ENCODE peak calls at places on chromosome 18, in ten cellular contexts. Z, U, P, H, D, M, X, K, C and R are unnamed samples.

GRCh38 chr18:33665187-33665586 is 87.2 kb downstream of the ASXL3 start:
- DNase-seq in Z (no peak), U (no peak), P (no peak), H (no peak), D (no peak), M (no peak), X (no peak), K (no peak), C (no peak), R (no peak)

GRCh38 chr18:42961298-42961697 is 154.2 kb downstream of the RIT2 start:
- DNase-seq in Z (no peak), U (no peak), P (no peak), H (no peak), D (no peak), M (no peak), X (no peak), K (no peak), C (no peak), R (no peak)

GRCh38 chr18:5568416-5568815 is 24.6 kb upstream of the EPB41L3 start:
- DNase-seq in Z (no peak), U (no peak), P (no peak), H (no peak), D (no peak), M (no peak), X (no peak), K (no peak), C (no peak), R (no peak)

GRCh38 chr18:24220318-24220688 is 81.4 kb downstream of the CABYR start:
- DNase-seq in Z (no peak), U (no peak), P (no peak), H (peak; percentile 8), D (no peak), M (no peak), X (no peak), K (no peak), C (no peak), R (no peak)

GRCh38 chr18:79900610-79901570 is 50.6 kb downstream of the SLC66A2 start:
- DNase-seq in Z (no peak), U (peak; percentile 7), P (no peak), H (no peak), D (peak; percentile 56), M (peak; percentile 48), X (no peak), K (no peak), C (peak; percentile 51), R (no peak)

GRCh38 chr18:9643549-9643948 is 29.2 kb upstream of the PPP4R1 start:
- DNase-seq in Z (no peak), U (no peak), P (no peak), H (peak; percentile 99), D (no peak), M (no peak), X (peak; percentile 40), K (peak; percentile 85), C (no peak), R (no peak)

GRCh38 chr18:24631238-24632025 is 171.0 kb downstream of the HRH4 start:
- DNase-seq in Z (no peak), U (no peak), P (no peak), H (peak; percentile 29), D (no peak), M (no peak), X (peak; percentile 45), K (no peak), C (peak; percentile 57), R (no peak)

GRCh38 chr18:35137632-35138031 is 96.4 kb downstream of the MAPRE2 start:
- DNase-seq in Z (no peak), U (no peak), P (no peak), H (no peak), D (no peak), M (no peak), X (no peak), K (no peak), C (no peak), R (no peak)

GRCh38 chr18:8153887-8154583 is 455.2 kb upstream of the RAB12 start:
- DNase-seq in Z (no peak), U (no peak), P (no peak), H (no peak), D (no peak), M (no peak), X (no peak), K (no peak), C (no peak), R (no peak)

GRCh38 chr18:5107990-5108389 is 89.1 kb downstream of the AKAIN1 start:
- DNase-seq in Z (no peak), U (no peak), P (no peak), H (no peak), D (no peak), M (no peak), X (no peak), K (peak; percentile 32), C (no peak), R (no peak)

GRCh38 chr18:3016584-3017292 is 3.8 kb upstream of the LPIN2 start:
- DNase-seq in Z (no peak), U (no peak), P (no peak), H (no peak), D (no peak), M (no peak), X (no peak), K (no peak), C (no peak), R (no peak)

GRCh38 chr18:26548144-26549102 is at the start of gene KCTD1:
- DNase-seq in Z (no peak), U (peak; percentile 85), P (peak; percentile 38), H (peak; percentile 96), D (peak; percentile 85), M (peak; percentile 86), X (peak; percentile 77), K (peak; percentile 91), C (peak; percentile 88), R (peak; percentile 80)

GRCh38 chr18:9827856-9828793 is 57.6 kb upstream of the TXNDC2 start:
- DNase-seq in Z (no peak), U (peak; percentile 61), P (no peak), H (no peak), D (no peak), M (peak; percentile 81), X (no peak), K (peak; percentile 62), C (no peak), R (no peak)

GRCh38 chr18:67451952-67452351 is 64.6 kb downstream of the DSEL start:
- DNase-seq in Z (no peak), U (no peak), P (no peak), H (no peak), D (no peak), M (no peak), X (no peak), K (no peak), C (no peak), R (no peak)

GRCh38 chr18:76553715-76554603 is 58.9 kb upstream of the ZNF516 start:
- DNase-seq in Z (no peak), U (no peak), P (no peak), H (no peak), D (no peak), M (no peak), X (no peak), K (peak; percentile 51), C (no peak), R (no peak)
- H3K4me3 ChIP-seq in Z (no peak overlapping the region), U (no peak overlapping the region), P (no peak overlapping the region), H (no peak overlapping the region), D (no peak overlapping the region), M (no peak overlapping the region), X (no peak overlapping the region), K (no peak overlapping the region), C (no peak overlapping the region), R (no peak overlapping the region)

GRCh38 chr18:75209129-75209951 is at the start of gene PTGR3:
- DNase-seq in Z (peak; percentile 75), U (peak; percentile 87), P (peak; percentile 44), H (peak; percentile 84), D (peak; percentile 94), M (peak; percentile 94), X (peak; percentile 93), K (peak; percentile 87), C (peak; percentile 93), R (peak; percentile 78)

GRCh38 chr18:75207298-75208054 is 1.5 kb downstream of the PTGR3 start:
- DNase-seq in Z (no peak), U (peak; percentile 47), P (no peak), H (peak; percentile 11), D (no peak), M (no peak), X (no peak), K (no peak), C (no peak), R (no peak)

GRCh38 chr18:75206637-75207297 is 2.2 kb downstream of the PTGR3 start:
- DNase-seq in Z (no peak), U (no peak), P (no peak), H (peak; percentile 13), D (no peak), M (no peak), X (no peak), K (no peak), C (no peak), R (no peak)

GRCh38 chr18:75208836-75209128 is 157 bp downstream of the PTGR3 start:
- DNase-seq in Z (no peak), U (no peak), P (no peak), H (no peak), D (peak; percentile 79), M (peak; percentile 77), X (no peak), K (no peak), C (no peak), R (no peak)

GRCh38 chr18:75208055-75208835 is 694 bp downstream of the PTGR3 start:
- DNase-seq in Z (peak; percentile 51), U (peak; percentile 64), P (no peak), H (peak; percentile 50), D (peak; percentile 77), M (peak; percentile 82), X (peak; percentile 58), K (peak; percentile 71), C (peak; percentile 76), R (peak; percentile 38)
- H3K27me3 ChIP-seq in Z (no peaks in the 10 kb centered on the region), U (no peaks in the 10 kb centered on the region), P (no peaks in the 10 kb centered on the region), H (peaks cover 38% of the 10 kb centered on the region), D (no peaks in the 10 kb centered on the region), M (no peaks in the 10 kb centered on the region), X (no peaks in the 10 kb centered on the region), K (peaks cover 24% of the 10 kb centered on the region), C (no peaks in the 10 kb centered on the region), R (peaks cover 8% of the 10 kb centered on the region)

GRCh38 chr18:61950371-61950770 is 57.6 kb upstream of the RNF152 start:
- DNase-seq in Z (no peak), U (no peak), P (no peak), H (no peak), D (no peak), M (no peak), X (no peak), K (no peak), C (no peak), R (no peak)
- H3K4me3 ChIP-seq in Z (no peak overlapping the region), U (no peak overlapping the region), P (no peak overlapping the region), H (no peak overlapping the region), D (no peak overlapping the region), M (no peak overlapping the region), X (no peak overlapping the region), K (no peak overlapping the region), C (no peak overlapping the region), R (no peak overlapping the region)

GRCh38 chr18:59303006-59303405 is 15.4 kb downstream of the CPLX4 start:
- DNase-seq in Z (no peak), U (no peak), P (no peak), H (no peak), D (no peak), M (no peak), X (no peak), K (no peak), C (no peak), R (no peak)
- H3K27me3 ChIP-seq in Z (no peaks in the 10 kb centered on the region), U (peaks cover 34% of the 10 kb centered on the region), P (no peaks in the 10 kb centered on the region), H (no peaks in the 10 kb centered on the region), D (peaks cover 22% of the 10 kb centered on the region), M (peaks cover 16% of the 10 kb centered on the region), X (peaks cover 17% of the 10 kb centered on the region), K (peaks cover 52% of the 10 kb centered on the region), C (no peaks in the 10 kb centered on the region), R (no peaks in the 10 kb centered on the region)